ENCODE peak calls at places on chromosomes 6 and 20, in ten cellular contexts. F, A, S, C, Z, W, B, I, Q and L are unnamed samples.

GRCh38 chr6:14734416-14735340 is 511.2 kb upstream of the JARID2 start:
- DNase-seq in F (peak; percentile 75), A (no peak), S (no peak), C (no peak), Z (no peak), W (no peak), B (peak; percentile 88), I (no peak), Q (no peak), L (no peak)

GRCh38 chr6:135225911-135226310 is 44.8 kb downstream of the MYB start:
- DNase-seq in F (no peak), A (no peak), S (no peak), C (no peak), Z (no peak), W (no peak), B (no peak), I (no peak), Q (no peak), L (no peak)

GRCh38 chr20:40945754-40946451 is 82.7 kb upstream of the TOP1 start:
- DNase-seq in F (peak; percentile 64), A (peak; percentile 68), S (peak; percentile 72), C (peak; percentile 86), Z (peak; percentile 31), W (peak; percentile 27), B (peak; percentile 36), I (no peak), Q (peak; percentile 80), L (no peak)

GRCh38 chr6:129863664-129864063 is 2.5 kb upstream of the TMEM244 start:
- DNase-seq in F (no peak), A (no peak), S (no peak), C (no peak), Z (no peak), W (no peak), B (peak; percentile 90), I (no peak), Q (no peak), L (no peak)

GRCh38 chr6:116969211-116969863 is 92.3 kb downstream of the RFX6 start:
- DNase-seq in F (peak; percentile 64), A (peak; percentile 27), S (peak; percentile 64), C (peak; percentile 79), Z (no peak), W (no peak), B (peak; percentile 60), I (no peak), Q (peak; percentile 69), L (no peak)

GRCh38 chr20:6700563-6701328 is 66.7 kb upstream of the BMP2 start:
- DNase-seq in F (no peak), A (no peak), S (no peak), C (no peak), Z (no peak), W (peak; percentile 38), B (no peak), I (peak; percentile 87), Q (no peak), L (no peak)

GRCh38 chr20:32040142-32040953 is 11.7 kb upstream of the HCK start:
- DNase-seq in F (no peak), A (no peak), S (no peak), C (no peak), Z (no peak), W (peak; percentile 40), B (peak; percentile 93), I (peak; percentile 85), Q (peak; percentile 60), L (no peak)

GRCh38 chr6:93343476-93343875 is 75.9 kb downstream of the EPHA7 start:
- DNase-seq in F (no peak), A (no peak), S (no peak), C (no peak), Z (no peak), W (no peak), B (no peak), I (no peak), Q (no peak), L (no peak)

GRCh38 chr20:36064661-36065426 is 89.7 kb upstream of the EPB41L1 start:
- DNase-seq in F (peak; percentile 86), A (peak; percentile 98), S (peak; percentile 85), C (peak; percentile 94), Z (peak; percentile 96), W (peak; percentile 98), B (peak; percentile 63), I (peak; percentile 99), Q (peak; percentile 94), L (no peak)

GRCh38 chr6:35294308-35294945 is 3.2 kb upstream of the DEF6 start:
- DNase-seq in F (peak; percentile 52), A (peak; percentile 31), S (peak; percentile 62), C (peak; percentile 83), Z (peak; percentile 25), W (no peak), B (peak; percentile 51), I (no peak), Q (peak; percentile 52), L (no peak)

GRCh38 chr6:19530188-19530587 is 307.0 kb upstream of the ID4 start:
- DNase-seq in F (no peak), A (no peak), S (no peak), C (no peak), Z (no peak), W (no peak), B (no peak), I (no peak), Q (no peak), L (no peak)

GRCh38 chr6:51793393-51793792 is 294.0 kb downstream of the PKHD1 start:
- DNase-seq in F (no peak), A (no peak), S (no peak), C (no peak), Z (no peak), W (no peak), B (no peak), I (no peak), Q (no peak), L (no peak)

GRCh38 chr6:84967389-84967788 is 203.0 kb upstream of the TBX18 start:
- DNase-seq in F (peak; percentile 81), A (peak; percentile 10), S (peak; percentile 52), C (peak; percentile 86), Z (no peak), W (no peak), B (peak; percentile 44), I (no peak), Q (peak; percentile 31), L (no peak)

DNA sequence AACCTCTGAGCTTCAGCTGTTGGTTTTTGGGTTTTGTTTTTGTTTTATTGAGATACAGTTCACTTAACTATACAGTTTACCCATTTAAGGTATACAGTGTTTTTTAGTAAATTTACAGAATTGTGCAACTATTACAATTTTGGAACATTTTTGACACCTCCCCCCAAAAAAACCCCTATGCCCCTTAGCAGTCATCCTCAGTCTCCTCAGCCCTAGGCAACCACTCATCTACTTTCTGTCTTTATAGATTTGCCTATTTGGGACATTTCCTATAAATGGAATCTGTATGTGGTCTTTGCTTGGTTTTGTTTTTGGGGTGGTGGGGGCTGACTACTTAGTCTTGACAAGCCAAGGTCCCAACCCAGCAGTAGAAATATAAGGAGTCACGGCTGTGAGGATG is 12.5 kb downstream of the RRP36 start:
- DNase-seq in F (no peak), A (no peak), S (no peak), C (no peak), Z (no peak), W (no peak), B (no peak), I (no peak), Q (no peak), L (no peak)
- TF ChIP-seq CTCF in F (no peak), A (no peak), S (no peak), C (no peak), Z (no peak), W (no peak), B (no peak), I (no peak), Q (no peak), L (no peak)

GRCh38 chr6:156866181-156866862 is 89.1 kb downstream of the ARID1B start:
- DNase-seq in F (no peak), A (no peak), S (no peak), C (no peak), Z (no peak), W (no peak), B (peak; percentile 44), I (no peak), Q (no peak), L (no peak)
- TF ChIP-seq CTCF in F (no peak), A (no peak), S (no peak), C (peak; percentile 56), Z (no peak), W (no peak), B (no peak), I (no peak), Q (no peak), L (no peak)

DNA sequence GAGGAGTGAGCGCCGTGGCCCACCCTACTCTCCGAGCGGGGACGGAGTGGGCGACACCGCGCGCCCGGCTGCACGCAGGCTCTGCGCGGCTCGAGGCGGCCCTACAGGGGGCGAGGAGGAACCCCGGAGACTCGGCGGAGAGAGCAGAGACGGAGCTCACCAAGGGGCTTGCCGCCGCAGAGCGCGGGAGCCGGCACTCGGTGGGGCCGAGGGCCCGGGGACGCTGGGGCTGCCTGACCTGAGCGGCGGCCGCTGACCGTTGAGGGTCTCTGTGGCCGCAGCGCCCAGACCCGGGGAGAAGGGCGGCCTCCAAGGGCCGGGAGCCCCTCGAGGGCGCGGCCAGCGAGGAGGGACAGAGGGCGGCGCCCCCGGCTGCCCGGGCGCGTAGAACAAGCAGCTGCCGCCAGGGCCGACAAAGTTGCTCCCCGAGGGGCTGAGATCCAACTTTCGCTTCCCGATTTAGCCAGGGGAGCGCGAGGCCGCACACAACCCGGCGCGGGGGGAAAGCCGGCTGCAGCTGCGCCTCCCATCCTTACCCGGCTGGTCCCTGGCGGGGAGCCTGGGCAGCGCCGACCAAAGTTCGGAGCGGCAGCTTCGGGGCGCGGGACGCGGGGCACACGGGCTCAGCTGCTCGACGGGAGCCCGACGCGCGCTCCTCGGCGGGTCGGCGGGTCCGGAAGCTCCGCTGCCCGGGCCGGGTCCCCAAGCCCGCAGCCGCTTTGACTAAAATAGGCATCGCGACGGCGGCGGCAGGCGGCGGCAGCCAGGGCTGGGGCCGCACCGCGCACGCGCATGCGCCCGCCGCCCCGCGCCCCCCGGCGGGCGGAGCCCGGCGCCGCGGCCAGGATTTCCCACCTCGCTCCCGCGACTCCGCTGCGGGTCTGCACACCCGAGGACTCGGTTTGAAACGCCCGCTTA is 43.1 kb downstream of the POPDC3 start:
- DNase-seq in F (peak; percentile 58), A (peak; percentile 69), S (no peak), C (peak; percentile 81), Z (peak; percentile 48), W (peak; percentile 77), B (no peak), I (peak; percentile 87), Q (peak; percentile 86), L (no peak)
- TF ChIP-seq CTCF in F (no peak), A (no peak), S (peak; percentile 3), C (no peak), Z (peak; percentile 38), W (no peak), B (peak; percentile 24), I (no peak), Q (peak; percentile 27), L (no peak)

GRCh38 chr6:44044940-44045671 is 82.1 kb downstream of the MRPL14 start:
- DNase-seq in F (no peak), A (no peak), S (no peak), C (no peak), Z (no peak), W (no peak), B (no peak), I (no peak), Q (no peak), L (no peak)
- TF ChIP-seq CTCF in F (no peak), A (no peak), S (no peak), C (no peak), Z (no peak), W (no peak), B (no peak), I (no peak), Q (no peak), L (no peak)

DNA sequence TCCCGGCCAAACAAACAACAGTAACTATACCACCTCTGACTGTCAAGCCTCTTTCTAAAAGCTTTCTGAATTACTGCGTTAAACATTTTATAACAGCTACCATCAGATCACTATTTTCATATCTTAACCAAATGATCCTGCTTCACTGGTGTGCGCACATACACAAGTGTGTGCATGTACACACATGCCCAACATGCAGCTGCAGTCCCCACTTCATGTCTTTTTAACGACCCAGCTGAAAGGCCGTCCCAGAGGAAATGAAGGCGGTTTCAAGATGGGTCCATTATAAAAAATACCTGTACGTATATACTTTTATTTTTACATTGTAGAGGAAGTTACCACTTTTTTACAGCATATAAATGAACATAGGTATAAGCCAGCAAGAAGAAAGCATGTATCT is 25.0 kb downstream of the TMEM242 start:
- DNase-seq in F (no peak), A (no peak), S (no peak), C (no peak), Z (no peak), W (no peak), B (peak; percentile 84), I (no peak), Q (no peak), L (no peak)
- TF ChIP-seq CTCF in F (no peak), A (no peak), S (no peak), C (no peak), Z (no peak), W (no peak), B (no peak), I (no peak), Q (no peak), L (no peak)